ENCODE peak calls at places on chromosomes 4 and X, in four cellular contexts. Q, H, A and C are unnamed samples.

GRCh38 chr4:70945046-70945445 is 42.9 kb downstream of the MOB1B start:
- DNase-seq in Q (no peak), H (no peak), A (no peak), C (no peak)

GRCh38 chr4:12499693-12500092 is 984.4 kb downstream of the RAB28 start:
- DNase-seq in H (no peak), Q (no peak), A (no peak), C (no peak)

GRCh38 chr4:174505892-174506291 is 16.4 kb downstream of the HPGD start:
- DNase-seq in Q (no peak), A (no peak), H (no peak), C (no peak)

GRCh38 chr4:5370286-5370685 is 319.0 kb downstream of the STK32B start:
- DNase-seq in A (no peak), Q (no peak), H (no peak), C (no peak)

GRCh38 chr4:84916233-84916632 is 50.3 kb downstream of the WDFY3 start:
- DNase-seq in Q (no peak), A (no peak), H (no peak), C (no peak)

GRCh38 chr4:70177117-70177516 is 18.4 kb upstream of the ODAM start:
- DNase-seq in A (no peak), H (no peak), Q (no peak), C (no peak)

GRCh38 chrX:71679575-71680207 is 12.3 kb downstream of the LOC101059915 start:
- DNase-seq in H (no peak), Q (no peak), A (peak), C (no peak)

GRCh38 chrX:40154853-40155616 is 57.3 kb upstream of the BCOR start:
- DNase-seq in Q (no peak), A (no peak), H (peak), C (no peak)

GRCh38 chr4:83535520-83535944 is 376 bp upstream of the GPAT3 start:
- DNase-seq in A (peak), H (peak), Q (no peak), C (peak)

GRCh38 chr4:96295143-96295763 is 455.4 kb downstream of the PDHA2 start:
- DNase-seq in A (no peak), H (no peak), Q (no peak), C (no peak)

GRCh38 chr4:81519856-81520255 is 48.1 kb upstream of the RASGEF1B start:
- DNase-seq in A (no peak), H (no peak), Q (no peak), C (no peak)

GRCh38 chr4:81807927-81808672 is 336.4 kb upstream of the RASGEF1B start:
- DNase-seq in H (peak), Q (no peak), A (no peak), C (no peak)

GRCh38 chr4:114694770-114695169 is 96.2 kb downstream of the UGT8 start:
- DNase-seq in Q (no peak), H (no peak), A (no peak), C (no peak)

GRCh38 chr4:104163820-104164219 is 330.9 kb downstream of the CXXC4 start:
- DNase-seq in Q (no peak), A (no peak), H (no peak), C (no peak)

GRCh38 chrX:118528089-118528753 is 32.6 kb downstream of the DOCK11 start:
- DNase-seq in A (peak), Q (no peak), H (no peak), C (no peak)

GRCh38 chrX:64151911-64152310 is 53.6 kb downstream of the AMER1 start:
- DNase-seq in A (no peak), Q (no peak), H (no peak), C (no peak)

GRCh38 chrX:64150775-64151174 is 54.7 kb downstream of the AMER1 start:
- DNase-seq in Q (no peak), H (no peak), A (no peak), C (no peak)

DNA sequence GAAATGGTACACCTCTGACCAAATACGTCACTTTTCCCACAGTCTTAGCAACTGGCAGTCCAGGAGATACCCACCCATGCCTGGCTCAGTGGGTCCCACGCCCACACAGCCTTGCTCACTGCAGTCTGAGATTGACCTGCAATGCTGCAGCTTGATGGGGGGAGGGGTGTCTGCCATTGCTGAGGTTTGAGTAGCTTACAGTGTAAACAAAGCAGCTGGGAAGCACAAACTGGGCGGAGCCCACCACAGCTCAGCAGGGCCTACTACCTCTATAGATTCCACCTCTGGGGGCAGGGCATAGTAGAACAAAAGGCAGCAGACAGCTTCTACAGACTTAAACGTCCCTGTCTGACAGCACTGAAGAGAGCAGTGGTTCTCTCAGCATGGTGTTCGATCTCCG is 52.7 kb downstream of the AMER1 start:
- DNase-seq in H (peak), A (no peak), Q (no peak), C (no peak)
- TF ChIP-seq POLR2A in H (no peak), A (no peak), Q (no peak), C (no peak)

GRCh38 chr4:56790566-56791175 is 30.8 kb downstream of the SPINK2 start:
- DNase-seq in Q (no peak), A (no peak), H (no peak), C (no peak)

GRCh38 chr4:56788081-56788480 is 33.4 kb downstream of the SPINK2 start:
- DNase-seq in H (no peak), A (no peak), Q (no peak), C (no peak)

GRCh38 chr4:56786955-56787354 is 34.5 kb downstream of the SPINK2 start:
- DNase-seq in Q (no peak), H (peak), A (no peak), C (peak)

GRCh38 chr4:56783986-56784385 is 37.5 kb downstream of the SPINK2 start:
- DNase-seq in H (no peak), A (no peak), Q (no peak), C (no peak)

GRCh38 chr4:56787380-56787779 is 34.1 kb downstream of the SPINK2 start:
- DNase-seq in Q (no peak), H (no peak), A (no peak), C (no peak)
- TF ChIP-seq POLR2A in Q (no peak), H (no peak), A (no peak), C (no peak)

DNA sequence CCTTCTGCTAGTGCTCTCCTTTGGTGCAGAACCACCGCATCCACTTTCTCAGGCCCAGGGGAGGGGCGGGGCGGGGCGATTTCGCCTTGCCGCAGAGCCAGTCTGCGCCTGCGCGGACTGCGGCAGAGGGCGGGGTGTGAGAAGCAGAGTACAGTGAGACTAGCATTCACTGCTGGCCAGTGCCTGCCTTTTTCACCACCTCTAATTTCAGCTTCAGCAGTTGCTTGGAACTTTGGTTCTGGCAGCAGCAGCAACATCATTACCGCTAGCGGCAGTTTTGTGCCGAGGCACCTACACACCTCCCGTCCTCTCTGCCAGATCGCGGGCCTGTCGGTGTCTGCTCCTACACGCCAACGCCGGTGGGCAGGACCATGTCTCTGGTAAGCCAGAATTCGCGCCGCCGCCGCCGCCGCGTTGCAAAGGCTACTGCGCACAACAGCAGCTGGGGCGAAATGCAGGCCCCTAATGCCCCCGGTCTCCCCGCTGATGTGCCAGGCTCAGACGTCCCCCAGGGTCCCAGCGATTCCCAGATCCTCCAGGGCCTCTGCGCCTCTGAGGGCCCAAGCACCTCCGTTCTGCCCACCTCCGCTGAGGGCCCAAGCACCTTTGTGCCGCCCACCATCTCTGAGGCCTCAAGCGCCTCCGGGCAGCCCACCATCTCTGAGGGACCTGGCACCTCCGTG is at the start of gene MAGEE1:
- DNase-seq in Q (peak), A (peak), H (peak), C (peak)
- TF ChIP-seq POLR2A in Q (no peak), A (no peak), H (no peak), C (peak)

DNA sequence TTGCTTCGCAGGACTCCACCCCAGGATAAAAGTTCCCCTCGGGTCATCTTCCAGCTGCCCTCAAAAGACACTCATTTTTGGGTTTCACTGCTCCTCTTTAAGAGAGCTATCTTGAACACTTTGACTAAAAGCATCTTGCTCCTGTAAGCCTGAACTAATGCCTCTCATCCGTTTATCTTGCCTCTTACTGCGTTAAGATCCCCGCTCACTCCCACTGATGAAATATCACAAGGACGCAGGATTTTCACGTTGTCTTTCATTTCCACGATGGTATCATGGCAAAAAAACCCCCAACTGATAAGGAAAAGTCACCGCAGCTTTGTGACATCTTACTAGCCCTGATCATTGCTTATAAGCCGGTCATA is 583 bp upstream of the ACSL4 start:
- DNase-seq in H (no peak), A (no peak), Q (no peak), C (no peak)
- TF ChIP-seq POLR2A in H (no peak), A (no peak), Q (no peak), C (no peak)

GRCh38 chr4:40206421-40206820 is 9.6 kb downstream of the RHOH start:
- DNase-seq in H (no peak), Q (no peak), A (no peak), C (no peak)

GRCh38 chr4:40201898-40202297 is 5.1 kb downstream of the RHOH start:
- DNase-seq in A (no peak), Q (no peak), H (no peak), C (no peak)

GRCh38 chr4:40202474-40202873 is 5.6 kb downstream of the RHOH start:
- DNase-seq in A (no peak), Q (no peak), H (no peak), C (no peak)

GRCh38 chr4:40204507-40205258 is 7.9 kb downstream of the RHOH start:
- DNase-seq in A (no peak), Q (no peak), H (no peak), C (no peak)

GRCh38 chr4:40205259-40206198 is 8.7 kb downstream of the RHOH start:
- DNase-seq in Q (no peak), H (no peak), A (no peak), C (no peak)
- TF ChIP-seq POLR2A in Q (no peak), H (no peak), A (no peak), C (no peak)

GRCh38 chr4:68951806-68952585 is 392 bp upstream of the UGT2A3 start:
- DNase-seq in Q (no peak), H (no peak), A (no peak), C (no peak)

GRCh38 chr4:68951078-68951805 is at the start of gene UGT2A3:
- DNase-seq in Q (no peak), H (no peak), A (no peak), C (no peak)

GRCh38 chr4:68948985-68949384 is 2.6 kb downstream of the UGT2A3 start:
- DNase-seq in A (no peak), H (no peak), Q (no peak), C (no peak)

GRCh38 chr4:68950033-68950432 is 1.6 kb downstream of the UGT2A3 start:
- DNase-seq in Q (no peak), H (no peak), A (no peak), C (no peak)

GRCh38 chr4:68948044-68948743 is 3.4 kb downstream of the UGT2A3 start:
- DNase-seq in Q (no peak), A (no peak), H (no peak), C (no peak)
- TF ChIP-seq POLR2A in Q (no peak), A (no peak), H (no peak), C (no peak)

DNA sequence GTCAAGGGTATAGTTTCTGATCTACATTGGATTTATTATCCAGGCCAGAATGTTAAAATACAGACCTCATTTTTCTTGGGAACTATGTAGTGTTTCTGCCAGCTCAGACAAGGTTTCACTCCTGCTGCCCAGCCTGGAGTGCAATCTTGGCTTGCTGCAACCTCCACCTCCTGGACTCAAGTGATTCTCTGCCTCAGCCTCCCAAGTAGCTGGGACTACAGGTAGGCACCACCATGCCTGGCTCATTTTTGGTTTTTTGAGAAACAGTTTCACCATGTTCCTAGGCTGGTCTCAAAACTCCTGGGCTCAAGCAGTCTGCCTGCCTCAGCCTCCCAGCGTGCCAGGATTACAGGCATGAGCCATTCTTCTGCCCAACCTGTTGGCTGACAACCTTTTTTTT is 5.7 kb downstream of the RPL34 start:
- DNase-seq in A (no peak), H (no peak), Q (no peak), C (no peak)
- TF ChIP-seq POLR2A in A (no peak), H (no peak), Q (no peak), C (no peak)

GRCh38 chrX:48910926-48911406 is 480 bp downstream of the SLC35A2 start:
- DNase-seq in A (no peak), Q (no peak), H (no peak), C (no peak)

GRCh38 chrX:48908600-48908999 is 2.8 kb downstream of the SLC35A2 start:
- DNase-seq in H (no peak), Q (no peak), A (no peak), C (no peak)

GRCh38 chrX:48909703-48910102 is 1.7 kb downstream of the SLC35A2 start:
- DNase-seq in H (no peak), Q (no peak), A (no peak), C (no peak)

GRCh38 chrX:48913605-48914366 is 2.3 kb upstream of the SLC35A2 start:
- DNase-seq in H (no peak), Q (no peak), A (no peak), C (no peak)

GRCh38 chrX:48911407-48912182 is at the start of gene SLC35A2:
- DNase-seq in Q (peak), A (peak), H (peak), C (no peak)
- TF ChIP-seq POLR2A in Q (peak), A (no peak), H (peak), C (peak)

GRCh38 chrX:153972368-153973126 is at the start of gene TMEM187:
- DNase-seq in Q (peak), A (peak), H (peak), C (peak)
- TF ChIP-seq POLR2A in Q (peak), A (no peak), H (no peak), C (peak)

GRCh38 chr4:105601406-105601805 is 49.0 kb downstream of the ARHGEF38 start:
- DNase-seq in H (no peak), A (no peak), Q (no peak), C (no peak)
- TF ChIP-seq POLR2A in H (no peak), A (no peak), Q (no peak), C (no peak)